ENCODE peak calls at places on chromosome 15, in five cellular contexts. Z is fibroblast of lung, I is psoas muscle, Y is cardiac muscle cell, L is H9. S is an unnamed sample.
A peak's percentile ranks its signal among the peaks of the same experiment; 100 is the strongest.

GRCh38 chr15:48667701-48668100 is 22.2 kb upstream of the FBN1 start:
- DNase-seq in Z (peak; percentile 74), I (no peak), Y (peak; percentile 70), L (no peak), S (no peak)

GRCh38 chr15:51024735-51025453 is 69.8 kb downstream of the TNFAIP8L3 start:
- DNase-seq in Z (peak; percentile 22), I (peak; percentile 55), Y (peak; percentile 48), L (no peak), S (no peak)

GRCh38 chr15:100434038-100434437 is 92.3 kb upstream of the ADAMTS17 start:
- DNase-seq in Z (no peak), I (peak; percentile 58), Y (no peak), L (no peak), S (no peak)

GRCh38 chr15:39598958-39599845 is 18.3 kb downstream of the THBS1 start:
- DNase-seq in Z (no peak), I (no peak), Y (peak; percentile 33), L (no peak), S (no peak)

GRCh38 chr15:53962646-53963561 is 15.3 kb upstream of the UNC13C start:
- DNase-seq in Z (no peak), I (no peak), Y (peak; percentile 25), L (peak; percentile 30), S (no peak)

GRCh38 chr15:71761649-71762048 is 48.7 kb upstream of the NR2E3 start:
- DNase-seq in Z (peak; percentile 90), I (no peak), Y (peak; percentile 75), L (no peak), S (no peak)

GRCh38 chr15:42444415-42445063 is 46.4 kb downstream of the ZNF106 start:
- DNase-seq in Z (peak; percentile 39), I (no peak), Y (peak; percentile 6), L (peak; percentile 29), S (no peak)

GRCh38 chr15:70416851-70417250 is 319.1 kb upstream of the TLE3 start:
- DNase-seq in Z (peak; percentile 11), I (no peak), Y (no peak), L (no peak), S (no peak)

GRCh38 chr15:82414536-82415191 is 15.0 kb upstream of the GOLGA6L9 start:
- DNase-seq in Z (no peak), I (no peak), Y (peak; percentile 3), L (no peak), S (no peak)

GRCh38 chr15:52154896-52155865 is 36.0 kb downstream of the GNB5 start:
- DNase-seq in Z (no peak), I (no peak), Y (no peak), L (no peak), S (no peak)

GRCh38 chr15:71364117-71364584 is 248.9 kb downstream of the THSD4 start:
- DNase-seq in Z (no peak), I (no peak), Y (no peak), L (peak; percentile 47), S (no peak)

GRCh38 chr15:50116477-50116876 is 2.6 kb downstream of the ATP8B4 start:
- DNase-seq in Z (no peak), I (no peak), Y (peak; percentile 17), L (peak; percentile 62), S (no peak)

GRCh38 chr15:39124155-39124924 is 456.5 kb upstream of the THBS1 start:
- DNase-seq in Z (peak; percentile 81), I (no peak), Y (peak; percentile 56), L (no peak), S (no peak)

GRCh38 chr15:49721091-49721490 is 100.2 kb downstream of the DTWD1 start:
- DNase-seq in Z (no peak), I (no peak), Y (no peak), L (no peak), S (no peak)

GRCh38 chr15:76190767-76191538 is 120.3 kb downstream of the ETFA start:
- DNase-seq in Z (peak; percentile 58), I (peak; percentile 91), Y (peak; percentile 76), L (peak; percentile 90), S (peak; percentile 89)

GRCh38 chr15:63726491-63726890 is 107.3 kb downstream of the HERC1 start:
- DNase-seq in Z (peak; percentile 77), I (no peak), Y (peak; percentile 49), L (no peak), S (no peak)

GRCh38 chr15:39362832-39363561 is 217.9 kb upstream of the THBS1 start:
- DNase-seq in Z (peak; percentile 99), I (no peak), Y (peak; percentile 90), L (no peak), S (no peak)

GRCh38 chr15:60799885-60800728 is 321.2 kb upstream of the ICE2 start:
- DNase-seq in Z (peak; percentile 42), I (no peak), Y (no peak), L (no peak), S (no peak)

GRCh38 chr15:81336568-81336967 is 12.6 kb upstream of the STARD5 start:
- DNase-seq in Z (peak; percentile 44), I (no peak), Y (peak; percentile 64), L (no peak), S (no peak)

GRCh38 chr15:40250771-40251454 is 12.1 kb downstream of the PAK6 start:
- DNase-seq in Z (no peak), I (peak; percentile 12), Y (no peak), L (no peak), S (peak; percentile 45)

GRCh38 chr15:100261302-100262240 is 80.2 kb downstream of the ADAMTS17 start:
- DNase-seq in Z (no peak), I (no peak), Y (no peak), L (no peak), S (no peak)

GRCh38 chr15:40567111-40567510 is 2.0 kb upstream of the RPUSD2 start:
- DNase-seq in Z (no peak), I (no peak), Y (peak; percentile 16), L (peak; percentile 49), S (no peak)

GRCh38 chr15:45187894-45188830 is at the start of gene SHF:
- DNase-seq in Z (peak; percentile 50), I (peak; percentile 74), Y (peak; percentile 67), L (peak; percentile 80), S (no peak)

GRCh38 chr15:82058026-82058425 is 12.2 kb upstream of the MEX3B start:
- DNase-seq in Z (no peak), I (no peak), Y (no peak), L (no peak), S (no peak)

GRCh38 chr15:39919740-39920509 is at the start of gene GPR176:
- DNase-seq in Z (peak; percentile 85), I (peak; percentile 52), Y (peak; percentile 90), L (peak; percentile 64), S (peak; percentile 65)

GRCh38 chr15:92385096-92385495 is 8.6 kb upstream of the ST8SIA2 start:
- DNase-seq in Z (peak; percentile 41), I (no peak), Y (no peak), L (no peak), S (no peak)

GRCh38 chr15:85494035-85494793 is 113.8 kb downstream of the AKAP13 start:
- DNase-seq in Z (peak; percentile 93), I (no peak), Y (peak; percentile 79), L (no peak), S (no peak)
- H3K27ac ChIP-seq in Z (peak overlapping the region; percentile 67), I (no peak overlapping the region), Y (no peak overlapping the region), L (no peak overlapping the region), S (peak overlapping the region; percentile 58)

DNA sequence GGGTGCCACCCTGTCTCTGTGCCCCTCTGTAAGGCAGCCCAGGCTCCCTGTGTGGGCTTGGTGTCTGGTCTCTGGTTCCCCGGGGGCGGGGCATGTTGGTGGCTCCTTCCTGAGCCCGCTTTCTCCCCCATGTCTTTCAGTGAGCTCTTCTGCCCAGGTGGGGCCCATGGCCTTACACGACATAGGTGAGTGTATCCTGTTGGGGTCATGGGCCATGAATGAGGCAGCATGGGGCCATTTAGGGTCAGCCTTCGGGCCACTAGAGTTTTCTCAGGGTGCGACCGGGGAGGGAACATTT is 195.1 kb downstream of the UBE3A start:
- DNase-seq in Z (no peak), I (peak; percentile 1), Y (no peak), L (peak; percentile 8), S (peak; percentile 51)
- H3K27me3 ChIP-seq in Z (no peaks in the 10 kb centered on the region), I (no peaks in the 10 kb centered on the region), Y (no peaks in the 10 kb centered on the region), L (no peaks in the 10 kb centered on the region), S (no peaks in the 10 kb centered on the region)

DNA sequence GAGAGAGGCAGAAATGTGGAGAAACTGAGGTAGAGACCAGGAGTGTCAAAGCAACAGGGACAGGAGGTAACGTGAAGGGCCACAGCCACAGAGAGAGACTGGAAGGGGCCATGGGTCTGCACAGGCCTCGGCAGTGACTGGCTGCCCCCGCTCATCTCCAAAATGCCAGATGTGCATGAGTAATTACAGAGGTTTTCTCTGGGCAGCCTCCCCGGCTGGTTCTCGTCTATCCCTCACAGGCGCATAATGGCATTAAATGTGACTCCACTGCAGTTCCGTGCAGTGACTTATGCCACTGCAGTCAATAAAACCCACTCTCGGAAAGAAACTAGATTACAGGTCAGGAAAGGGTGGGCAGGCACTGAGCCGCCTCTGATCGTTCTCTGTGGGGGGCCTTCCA is 74.7 kb downstream of the WDR76 start:
- DNase-seq in Z (no peak), I (no peak), Y (no peak), L (no peak), S (no peak)
- H3K27ac ChIP-seq in Z (no peak overlapping the region), I (no peak overlapping the region), Y (no peak overlapping the region), L (no peak overlapping the region), S (no peak overlapping the region)

DNA sequence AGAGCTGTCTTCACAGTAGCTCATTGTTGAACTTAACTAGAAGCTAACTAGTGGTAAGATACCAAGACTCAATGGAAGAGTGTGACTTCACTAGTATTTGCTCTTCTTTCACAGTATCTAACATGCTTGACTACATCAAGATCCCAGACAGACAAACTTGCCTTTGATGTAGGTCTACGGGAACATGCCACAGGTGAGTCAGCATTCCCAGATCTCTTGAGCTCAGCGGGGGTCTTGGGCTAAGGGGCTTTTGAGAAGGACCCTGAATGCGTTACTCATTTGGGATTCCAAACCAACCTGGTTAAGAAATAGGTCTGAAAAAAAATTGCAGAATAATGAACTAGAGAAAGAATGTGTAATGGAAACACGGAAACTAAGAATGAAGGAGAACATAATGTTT is 222.4 kb downstream of the RYR3 start:
- DNase-seq in Z (no peak), I (no peak), Y (no peak), L (peak; percentile 36), S (no peak)
- H3K27me3 ChIP-seq in Z (no peaks in the 10 kb centered on the region), I (no peaks in the 10 kb centered on the region), Y (no peaks in the 10 kb centered on the region), L (no peaks in the 10 kb centered on the region), S (no peaks in the 10 kb centered on the region)

GRCh38 chr15:74006774-74007639 is 12.5 kb downstream of the PML start:
- DNase-seq in Z (no peak), I (no peak), Y (no peak), L (no peak), S (no peak)
- H3K27ac ChIP-seq in Z (no peak overlapping the region), I (no peak overlapping the region), Y (no peak overlapping the region), L (no peak overlapping the region), S (peak overlapping the region; percentile 43)

DNA sequence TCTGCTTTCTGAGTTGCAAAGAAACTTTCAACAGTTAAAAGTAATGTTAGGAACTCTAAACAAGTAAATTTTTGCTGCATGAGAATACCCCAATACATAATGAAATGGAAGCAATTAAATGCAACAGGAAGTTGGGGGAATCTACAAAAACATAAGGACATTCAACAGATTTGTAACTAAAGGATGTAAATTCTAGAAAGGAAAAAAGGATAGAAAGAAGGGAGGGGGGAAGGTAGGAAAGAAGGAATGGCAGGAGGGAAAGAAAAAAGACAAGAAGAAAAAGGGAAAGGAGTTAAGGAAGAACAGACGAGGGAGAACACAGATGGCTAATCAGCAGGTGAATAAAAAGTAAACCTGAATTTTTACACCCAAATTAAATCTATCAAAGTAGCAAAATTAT is 22.3 kb upstream of the ANP32A start:
- DNase-seq in Z (no peak), I (no peak), Y (no peak), L (no peak), S (no peak)
- H3K27me3 ChIP-seq in Z (peaks cover 22% of the 10 kb centered on the region), I (no peaks in the 10 kb centered on the region), Y (peaks cover 48% of the 10 kb centered on the region), L (no peaks in the 10 kb centered on the region), S (peaks cover 57% of the 10 kb centered on the region)